ENCODE peak calls at places on chromosomes 16 and 17, in eight cellular contexts. D, Z, Q, T, M, F, W and I are unnamed samples.

GRCh38 chr16:71894229-71894920 is 956 bp upstream of the IST1 start:
- DNase-seq in D (peak), Z (peak), Q (peak), T (no peak), M (peak), F (peak), W (peak), I (peak)

GRCh38 chr17:62994931-62995330 is 28.9 kb downstream of the TANC2 start:
- DNase-seq in D (no peak), Z (no peak), Q (no peak), T (no peak), M (no peak), F (no peak), W (peak), I (no peak)

GRCh38 chr17:39219647-39220154 is 6.0 kb downstream of the STAC2 start:
- DNase-seq in D (no peak), Z (no peak), Q (peak), T (no peak), M (no peak), F (peak), W (no peak), I (peak)

GRCh38 chr17:44308865-44309264 is 464 bp downstream of the RUNDC3A start:
- DNase-seq in D (no peak), Z (no peak), Q (peak), T (no peak), M (no peak), F (no peak), W (no peak), I (no peak)

GRCh38 chr17:67476787-67477335 is 99.8 kb downstream of the PITPNC1 start:
- DNase-seq in D (no peak), Z (no peak), Q (no peak), T (no peak), M (no peak), F (no peak), W (no peak), I (no peak)

GRCh38 chr17:57701121-57701520 is 44.0 kb downstream of the CCDC182 start:
- DNase-seq in D (no peak), Z (no peak), Q (no peak), T (no peak), M (no peak), F (no peak), W (no peak), I (no peak)

GRCh38 chr17:73091770-73092517 is 544 bp downstream of the SLC39A11 start:
- DNase-seq in D (no peak), Z (no peak), Q (peak), T (no peak), M (peak), F (peak), W (peak), I (peak)

GRCh38 chr16:11977206-11978041 is 890 bp downstream of the SNX29 start:
- DNase-seq in D (no peak), Z (no peak), Q (peak), T (no peak), M (no peak), F (no peak), W (no peak), I (peak)

GRCh38 chr16:86396318-86396882 is 113.9 kb upstream of the FOXF1 start:
- DNase-seq in D (no peak), Z (no peak), Q (no peak), T (no peak), M (peak), F (no peak), W (no peak), I (no peak)

GRCh38 chr17:72916991-72917390 is 175.5 kb downstream of the SLC39A11 start:
- DNase-seq in D (no peak), Z (no peak), Q (no peak), T (no peak), M (no peak), F (no peak), W (no peak), I (no peak)

GRCh38 chr16:26344976-26345375 is 653.2 kb downstream of the HS3ST4 start:
- DNase-seq in D (no peak), Z (no peak), Q (peak), T (no peak), M (no peak), F (no peak), W (no peak), I (no peak)

GRCh38 chr17:61284174-61284573 is 115.5 kb upstream of the TBX2 start:
- DNase-seq in D (no peak), Z (no peak), Q (no peak), T (no peak), M (no peak), F (no peak), W (no peak), I (no peak)

GRCh38 chr17:81294512-81295030 is 536 bp downstream of the SLC38A10 start:
- DNase-seq in D (peak), Z (peak), Q (no peak), T (no peak), M (peak), F (peak), W (peak), I (peak)

GRCh38 chr17:82246365-82247174 is 17.7 kb downstream of the SLC16A3 start:
- DNase-seq in D (no peak), Z (no peak), Q (no peak), T (no peak), M (no peak), F (no peak), W (no peak), I (no peak)

GRCh38 chr16:77511053-77511452 is 76.2 kb upstream of the ADAMTS18 start:
- DNase-seq in D (no peak), Z (no peak), Q (no peak), T (no peak), M (no peak), F (no peak), W (no peak), I (no peak)

GRCh38 chr17:75406222-75406615 is 741 bp upstream of the GRB2 start:
- DNase-seq in D (no peak), Z (no peak), Q (peak), T (no peak), M (no peak), F (no peak), W (peak), I (no peak)

GRCh38 chr16:69114976-69115355 is 9.5 kb downstream of the HAS3 start:
- DNase-seq in D (no peak), Z (no peak), Q (no peak), T (no peak), M (no peak), F (no peak), W (no peak), I (no peak)

GRCh38 chr16:89919535-89920406 is 1.1 kb downstream of the MC1R start:
- DNase-seq in D (no peak), Z (no peak), Q (no peak), T (no peak), M (no peak), F (no peak), W (no peak), I (no peak)

GRCh38 chr17:80463784-80464400 is 12.5 kb downstream of the NPTX1 start:
- DNase-seq in D (no peak), Z (no peak), Q (no peak), T (no peak), M (no peak), F (no peak), W (no peak), I (no peak)

GRCh38 chr16:72424776-72425175 is 252.8 kb upstream of the PMFBP1 start:
- DNase-seq in D (no peak), Z (no peak), Q (peak), T (no peak), M (no peak), F (no peak), W (no peak), I (no peak)

GRCh38 chr16:88118376-88118775 is 167.1 kb downstream of the BANP start:
- DNase-seq in D (no peak), Z (no peak), Q (no peak), T (no peak), M (no peak), F (no peak), W (no peak), I (no peak)

GRCh38 chr17:40443196-40443987 is at the start of gene IGFBP4:
- DNase-seq in D (peak), Z (peak), Q (peak), T (no peak), M (peak), F (peak), W (peak), I (peak)

GRCh38 chr16:85657267-85657650 is 31.5 kb downstream of the GINS2 start:
- DNase-seq in D (no peak), Z (no peak), Q (no peak), T (no peak), M (no peak), F (no peak), W (no peak), I (no peak)

GRCh38 chr16:84940670-84941551 is 70.4 kb downstream of the ZDHHC7 start:
- DNase-seq in D (no peak), Z (no peak), Q (no peak), T (no peak), M (no peak), F (no peak), W (no peak), I (no peak)

GRCh38 chr17:21125862-21126261 is 902 bp upstream of the DHRS7B start:
- DNase-seq in D (peak), Z (peak), Q (no peak), T (peak), M (no peak), F (no peak), W (peak), I (no peak)

GRCh38 chr17:76394166-76394565 is 9.8 kb downstream of the SPHK1 start:
- DNase-seq in D (no peak), Z (no peak), Q (no peak), T (no peak), M (no peak), F (no peak), W (no peak), I (no peak)

GRCh38 chr17:47095268-47095667 is 93.8 kb downstream of the CDC27 start:
- DNase-seq in D (no peak), Z (no peak), Q (no peak), T (no peak), M (no peak), F (no peak), W (no peak), I (no peak)